ENCODE peak calls at places on chromosomes 16 and 17, in four cellular contexts. Z is K562, V is GM12878, U is HepG2. P is an unnamed sample.

GRCh38 chr16:30886145-30886544 is 7.7 kb downstream of the BCL7C start:
- DNase-seq in U (no peak), V (no peak), Z (no peak), P (no peak)

GRCh38 chr17:40550608-40551007 is 14.7 kb downstream of the CCR7 start:
- DNase-seq in U (no peak), Z (no peak), V (no peak), P (no peak)

GRCh38 chr16:2046889-2047329 is 725 bp downstream of the NTHL1 start:
- DNase-seq in U (no peak), V (no peak), Z (no peak), P (peak)

GRCh38 chr16:5024632-5025031 is 9.1 kb downstream of the NAGPA start:
- DNase-seq in Z (no peak), V (no peak), U (no peak), P (peak)

GRCh38 chr17:52660692-52661091 is 502.2 kb upstream of the CA10 start:
- DNase-seq in Z (no peak), U (no peak), V (no peak), P (no peak)

GRCh38 chr17:7356072-7356549 is 1.2 kb downstream of the TMEM95 start:
- DNase-seq in V (no peak), U (no peak), Z (peak), P (peak)

GRCh38 chr17:29038511-29039300 is 4.2 kb upstream of the PIPOX start:
- DNase-seq in Z (no peak), V (no peak), U (no peak), P (no peak)

GRCh38 chr17:79389896-79390295 is 221.0 kb downstream of the RBFOX3 start:
- DNase-seq in U (no peak), Z (no peak), V (no peak), P (no peak)

GRCh38 chr17:38908676-38909181 is 16.7 kb upstream of the LASP1NB start:
- DNase-seq in Z (no peak), V (no peak), U (no peak), P (no peak)

GRCh38 chr17:8126306-8127066 is 2.6 kb upstream of the HES7 start:
- DNase-seq in Z (peak), V (no peak), U (no peak), P (no peak)

GRCh38 chr17:74493381-74493833 is 27.0 kb downstream of the CD300A start:
- DNase-seq in U (peak), V (peak), Z (peak), P (peak)

GRCh38 chr16:89183975-89184684 is 12.6 kb downstream of the CDH15 start:
- DNase-seq in Z (peak), V (no peak), U (no peak), P (no peak)

GRCh38 chr17:55005520-55005919 is 37.0 kb downstream of the STXBP4 start:
- DNase-seq in V (no peak), Z (peak), U (peak), P (peak)

GRCh38 chr17:4518901-4519300 is 20.2 kb downstream of the SPNS2 start:
- DNase-seq in V (no peak), Z (no peak), U (no peak), P (no peak)

GRCh38 chr16:73171380-73171779 is 123.5 kb upstream of the ZFHX3 start:
- DNase-seq in U (no peak), V (no peak), Z (no peak), P (no peak)

GRCh38 chr17:78789663-78790181 is 7.6 kb upstream of the CYTH1 start:
- DNase-seq in U (no peak), V (no peak), Z (no peak), P (no peak)

GRCh38 chr17:4003501-4004421 is 39.5 kb upstream of the ATP2A3 start:
- DNase-seq in U (peak), Z (no peak), V (no peak), P (no peak)

GRCh38 chr16:62760398-62760797 is 724.2 kb upstream of the CDH8 start:
- DNase-seq in V (no peak), U (no peak), Z (no peak), P (no peak)

GRCh38 chr16:30941600-30942420 is 7.1 kb upstream of the ORAI3 start:
- DNase-seq in Z (peak), U (peak), V (no peak), P (peak)

GRCh38 chr16:57607676-57608461 is 20.6 kb upstream of the ADGRG1 start:
- DNase-seq in U (no peak), V (no peak), Z (no peak), P (no peak)

GRCh38 chr16:17544785-17545184 is 74.0 kb upstream of the XYLT1 start:
- DNase-seq in V (no peak), Z (peak), U (no peak), P (peak)

GRCh38 chr17:45326566-45326965 is 9.7 kb upstream of the MAP3K14 start:
- DNase-seq in U (no peak), Z (no peak), V (no peak), P (no peak)

GRCh38 chr17:9842057-9842758 is 16.5 kb downstream of the GLP2R start:
- DNase-seq in Z (no peak), V (no peak), U (peak), P (no peak)

GRCh38 chr17:17502741-17503565 is 6.8 kb upstream of the RASD1 start:
- DNase-seq in Z (no peak), U (no peak), V (no peak), P (no peak)

GRCh38 chr16:16021988-16022682 is 72.7 kb downstream of the ABCC1 start:
- DNase-seq in V (no peak), Z (peak), U (peak), P (peak)

GRCh38 chr17:2122641-2123302 is 67.9 kb downstream of the HIC1 start:
- DNase-seq in U (no peak), Z (no peak), V (no peak), P (no peak)

GRCh38 chr16:48054881-48055601 is 100.8 kb downstream of the ABCC12 start:
- DNase-seq in V (no peak), U (peak), Z (peak), P (peak)

GRCh38 chr16:8591451-8591850 is 1.1 kb upstream of the TMEM114 start:
- DNase-seq in U (no peak), V (no peak), Z (no peak), P (no peak)

GRCh38 chr16:8590811-8591210 is 500 bp upstream of the TMEM114 start:
- DNase-seq in Z (no peak), V (no peak), U (no peak), P (no peak)

GRCh38 chr16:8590161-8590688 is at the start of gene TMEM114:
- DNase-seq in Z (no peak), U (no peak), V (no peak), P (peak)

GRCh38 chr16:8588703-8589292 is 1.5 kb downstream of the TMEM114 start:
- DNase-seq in Z (no peak), V (no peak), U (no peak), P (no peak)

DNA sequence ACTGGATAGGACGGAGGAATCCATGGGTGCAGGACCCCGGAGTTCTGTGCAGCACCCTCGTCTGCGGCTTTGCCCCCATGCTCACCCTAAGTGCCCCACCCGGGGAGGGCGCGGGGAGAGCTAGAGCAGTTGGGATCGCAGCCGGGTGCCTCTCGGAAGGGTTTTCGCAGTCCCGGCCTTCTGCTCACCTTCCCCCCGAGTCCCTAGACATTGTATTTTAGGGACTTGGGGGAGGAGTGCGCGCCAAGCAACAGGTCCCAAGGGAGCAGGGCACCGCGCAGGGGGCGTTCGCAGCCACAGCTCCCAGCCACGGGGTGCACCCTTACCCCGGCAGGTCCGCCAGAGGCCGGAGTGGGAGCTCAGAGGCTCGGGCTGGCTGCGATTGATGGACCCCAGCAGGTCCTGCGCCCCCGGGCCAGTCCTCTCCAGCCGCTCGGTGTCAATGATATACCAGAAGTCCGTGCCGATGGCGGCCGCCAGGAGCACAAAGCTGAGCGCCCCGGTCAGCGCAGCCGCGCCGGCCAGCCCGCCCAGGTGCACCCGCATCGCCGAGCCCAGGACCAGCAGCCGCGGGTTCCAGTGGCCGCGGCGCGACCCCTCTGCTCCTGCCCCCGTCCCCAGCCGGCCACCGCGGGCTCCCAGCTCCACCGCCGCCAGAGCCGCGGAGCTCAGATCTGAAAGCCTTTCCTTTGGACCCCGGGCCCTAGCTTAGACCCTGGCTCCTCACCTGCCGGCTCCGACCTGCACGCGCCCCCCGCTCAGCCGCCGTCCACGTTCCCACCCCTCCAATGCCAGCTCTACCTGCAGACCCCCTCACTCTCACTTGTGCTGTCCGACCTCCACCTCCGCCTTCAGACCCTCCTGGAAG is 784 bp downstream of the TMEM114 start:
- DNase-seq in U (no peak), V (no peak), Z (no peak), P (no peak)
- TF ChIP-seq TARDBP in U (no peak), V (no peak), Z (no peak), P (no peak)

DNA sequence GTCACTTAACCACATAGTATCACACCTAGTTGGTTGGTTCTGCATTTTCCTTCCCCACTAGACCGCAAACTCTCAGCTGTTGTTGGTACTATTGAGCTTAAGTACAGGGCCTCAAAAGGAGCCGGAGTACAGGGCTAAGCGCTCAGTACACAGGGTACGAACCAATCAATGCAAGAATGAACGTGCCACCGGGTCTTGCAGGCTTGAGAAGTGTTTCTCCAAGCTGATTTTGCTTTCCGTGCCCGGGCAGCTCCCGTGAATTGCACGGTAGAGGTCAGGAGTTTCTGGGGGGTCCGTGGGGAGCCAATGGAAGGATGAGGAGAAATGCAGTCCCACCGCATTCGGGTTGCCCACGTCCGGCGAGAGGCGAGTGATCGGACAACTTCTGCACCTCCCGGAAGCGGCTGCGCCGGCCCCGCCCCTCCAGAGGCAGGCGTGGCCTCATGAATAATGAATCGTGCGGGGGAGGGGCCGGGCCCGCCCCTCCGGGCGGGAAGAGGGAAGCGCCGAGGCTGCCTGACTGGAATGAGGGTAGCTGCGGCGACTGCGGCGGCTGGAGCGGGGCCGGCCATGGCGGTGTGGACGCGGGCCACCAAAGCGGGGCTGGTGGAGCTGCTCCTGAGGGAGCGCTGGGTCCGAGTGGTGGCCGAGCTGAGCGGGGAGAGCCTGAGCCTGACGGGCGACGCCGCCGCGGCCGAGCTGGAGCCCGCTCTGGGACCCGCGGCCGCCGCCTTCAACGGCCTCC is at the start of gene SNTB2:
- DNase-seq in Z (peak), V (peak), U (peak), P (peak)
- TF ChIP-seq FOXM1 in Z (no peak), V (peak), U (no peak), P (no peak)

GRCh38 chr17:58686980-58687379 is 4.9 kb downstream of the TEX14 start:
- DNase-seq in V (no peak), U (no peak), Z (no peak), P (no peak)

GRCh38 chr17:58679263-58680037 is 12.4 kb downstream of the TEX14 start:
- DNase-seq in V (peak), Z (peak), U (peak), P (peak)

GRCh38 chr17:58680038-58680369 is 11.8 kb downstream of the TEX14 start:
- DNase-seq in U (no peak), V (no peak), Z (no peak), P (no peak)

GRCh38 chr17:58688521-58688920 is 3.3 kb downstream of the TEX14 start:
- DNase-seq in Z (no peak), U (no peak), V (no peak), P (no peak)

GRCh38 chr17:58684003-58684402 is 7.8 kb downstream of the TEX14 start:
- DNase-seq in V (no peak), U (no peak), Z (no peak), P (no peak)
- TF ChIP-seq FOXK2 in V (no peak), U (no peak), Z (no peak), P (no peak)

GRCh38 chr17:82648761-82649474 is 674 bp upstream of the WDR45B start:
- DNase-seq in V (no peak), Z (peak), U (no peak), P (peak)

GRCh38 chr17:82649501-82650261 is 1.4 kb upstream of the WDR45B start:
- DNase-seq in Z (no peak), U (no peak), V (no peak), P (no peak)

GRCh38 chr17:82648165-82648668 is at the start of gene WDR45B:
- DNase-seq in U (peak), Z (peak), V (peak), P (peak)

GRCh38 chr17:82645516-82645915 is 2.7 kb downstream of the WDR45B start:
- DNase-seq in Z (no peak), V (no peak), U (no peak), P (no peak)

DNA sequence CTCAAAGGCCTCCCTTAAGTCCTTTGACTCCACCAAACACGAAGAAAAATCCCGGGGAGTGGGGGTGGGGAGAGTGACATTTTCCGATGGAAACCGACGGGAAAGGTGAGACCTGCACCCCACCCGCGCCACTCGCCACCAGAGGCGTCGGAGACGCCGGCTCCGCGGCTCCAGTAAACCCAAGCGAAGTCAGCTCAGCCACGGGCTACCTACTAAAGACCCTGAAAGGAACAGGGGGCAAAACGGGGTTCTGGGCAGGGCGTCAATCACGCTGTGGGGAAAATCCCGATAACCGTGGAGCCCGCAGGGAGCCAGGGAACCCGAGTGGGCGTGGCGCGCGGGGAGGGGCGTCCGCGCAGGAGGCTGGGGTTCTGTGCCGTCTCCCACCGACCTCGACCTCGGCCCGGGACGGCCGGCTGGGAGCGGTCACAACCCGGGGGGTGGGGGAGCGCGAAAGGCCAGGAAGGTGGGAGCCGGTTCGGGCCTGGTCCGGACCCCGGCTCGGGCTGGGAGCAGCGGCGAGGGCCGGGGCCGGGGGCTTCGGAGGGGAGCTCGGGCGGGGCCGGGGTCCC is 565 bp downstream of the WDR45B start:
- DNase-seq in V (no peak), U (no peak), Z (peak), P (peak)
- TF ChIP-seq TARDBP in V (no peak), U (no peak), Z (no peak), P (no peak)

GRCh38 chr16:54928421-54929089 is 2.1 kb upstream of the IRX5 start:
- DNase-seq in V (no peak), Z (peak), U (no peak), P (peak)
- TF ChIP-seq FOXM1 in V (no peak), Z (no peak), U (no peak), P (peak)

P was measured in HEK293T.